ENCODE peak calls at places on chromosomes 7 and 10, in eight cellular contexts. One of them, this sample, is unnamed. For H3K9me3 and H3K4me1, the result is how much of the 10 kb centered on the place peaks cover.

GRCh38 chr7:128827971-128828711 is 2.1 kb upstream of the FLNC start:
- DNase-seq in spleen: no peak
- DNase-seq in mucosa of descending colon: no peak
- DNase-seq in lower lobe of right lung: no peak
- DNase-seq in adrenal gland: no peak
- DNase-seq in Peyer's patch: no peak
- DNase-seq in HepG2: peak
- DNase-seq in small intestine: peak
- DNase-seq in this sample: no peak

GRCh38 chr10:809671-810350 is 120.3 kb upstream of the DIP2C start:
- DNase-seq in spleen: no peak
- DNase-seq in mucosa of descending colon: no peak
- DNase-seq in lower lobe of right lung: no peak
- DNase-seq in adrenal gland: no peak
- DNase-seq in Peyer's patch: no peak
- DNase-seq in HepG2: no peak
- DNase-seq in small intestine: no peak
- DNase-seq in this sample: no peak

GRCh38 chr10:23095966-23096813 is 811 bp downstream of the MSRB2 start:
- DNase-seq in spleen: peak
- DNase-seq in mucosa of descending colon: peak
- DNase-seq in lower lobe of right lung: peak
- DNase-seq in adrenal gland: peak
- DNase-seq in Peyer's patch: peak
- DNase-seq in HepG2: peak
- DNase-seq in small intestine: peak
- DNase-seq in this sample: peak

GRCh38 chr10:100747061-100747825 is 1.9 kb downstream of the PAX2 start:
- DNase-seq in spleen: no peak
- DNase-seq in mucosa of descending colon: no peak
- DNase-seq in lower lobe of right lung: no peak
- DNase-seq in adrenal gland: no peak
- DNase-seq in Peyer's patch: no peak
- DNase-seq in HepG2: no peak
- DNase-seq in small intestine: no peak
- DNase-seq in this sample: no peak

GRCh38 chr7:25854608-25855497 is 297.1 kb upstream of the NFE2L3 start:
- DNase-seq in spleen: no peak
- DNase-seq in mucosa of descending colon: peak
- DNase-seq in lower lobe of right lung: no peak
- DNase-seq in adrenal gland: peak
- DNase-seq in Peyer's patch: peak
- DNase-seq in HepG2: peak
- DNase-seq in small intestine: peak
- DNase-seq in this sample: no peak

GRCh38 chr7:106279425-106280182 is 5.2 kb downstream of the NAMPT start:
- DNase-seq in spleen: no peak
- DNase-seq in mucosa of descending colon: no peak
- DNase-seq in lower lobe of right lung: no peak
- DNase-seq in adrenal gland: no peak
- DNase-seq in Peyer's patch: no peak
- DNase-seq in HepG2: no peak
- DNase-seq in small intestine: no peak
- DNase-seq in this sample: no peak

GRCh38 chr10:122186822-122187810 is 84.0 kb upstream of the BTBD16 start:
- DNase-seq in spleen: no peak
- DNase-seq in mucosa of descending colon: no peak
- DNase-seq in lower lobe of right lung: no peak
- DNase-seq in adrenal gland: no peak
- DNase-seq in Peyer's patch: no peak
- DNase-seq in HepG2: no peak
- DNase-seq in small intestine: no peak
- DNase-seq in this sample: no peak

GRCh38 chr7:21828846-21829245 is 116.9 kb downstream of the CDCA7L start:
- DNase-seq in spleen: no peak
- DNase-seq in mucosa of descending colon: no peak
- DNase-seq in lower lobe of right lung: no peak
- DNase-seq in adrenal gland: no peak
- DNase-seq in Peyer's patch: no peak
- DNase-seq in HepG2: no peak
- DNase-seq in small intestine: no peak
- DNase-seq in this sample: no peak

GRCh38 chr10:44935201-44935960 is 24.2 kb upstream of the RASSF4 start:
- DNase-seq in spleen: peak
- DNase-seq in mucosa of descending colon: no peak
- DNase-seq in lower lobe of right lung: no peak
- DNase-seq in adrenal gland: peak
- DNase-seq in Peyer's patch: no peak
- DNase-seq in HepG2: peak
- DNase-seq in small intestine: no peak
- DNase-seq in this sample: no peak

GRCh38 chr10:71338728-71339495 is 19.9 kb downstream of the SLC29A3 start:
- DNase-seq in spleen: no peak
- DNase-seq in mucosa of descending colon: no peak
- DNase-seq in lower lobe of right lung: no peak
- DNase-seq in adrenal gland: no peak
- DNase-seq in Peyer's patch: no peak
- DNase-seq in HepG2: no peak
- DNase-seq in small intestine: peak
- DNase-seq in this sample: no peak

GRCh38 chr10:121615401-121615800 is 17.2 kb upstream of the FGFR2 start:
- DNase-seq in spleen: peak
- DNase-seq in mucosa of descending colon: no peak
- DNase-seq in lower lobe of right lung: no peak
- DNase-seq in adrenal gland: no peak
- DNase-seq in Peyer's patch: no peak
- DNase-seq in HepG2: no peak
- DNase-seq in small intestine: no peak
- DNase-seq in this sample: no peak

GRCh38 chr10:117653170-117653515 is 110.6 kb downstream of the EMX2 start:
- DNase-seq in spleen: no peak
- DNase-seq in mucosa of descending colon: no peak
- DNase-seq in lower lobe of right lung: no peak
- DNase-seq in adrenal gland: no peak
- DNase-seq in Peyer's patch: no peak
- DNase-seq in HepG2: peak
- DNase-seq in small intestine: no peak
- DNase-seq in this sample: peak

DNA sequence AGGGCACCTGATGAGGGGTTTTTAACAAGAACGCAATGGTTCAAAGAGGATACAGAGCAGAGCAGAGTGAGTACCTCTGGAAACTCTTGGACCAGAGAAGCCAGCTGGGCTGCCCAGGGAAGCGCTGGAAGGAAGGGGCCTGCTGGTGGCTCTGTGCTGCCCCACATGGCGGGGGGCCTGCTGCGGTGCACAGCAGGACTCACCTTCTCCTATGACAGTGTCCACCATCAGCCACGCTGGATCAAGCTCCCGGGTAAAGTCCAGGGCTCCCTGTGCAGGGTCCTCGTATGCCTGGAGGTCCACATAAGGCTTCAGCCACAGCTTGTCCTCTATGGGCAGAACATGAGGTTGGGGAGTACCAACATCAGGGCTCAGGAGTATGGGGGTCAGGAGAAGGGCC is 12.5 kb downstream of the EPHA1 start:
- DNase-seq in spleen: no peak
- DNase-seq in mucosa of descending colon: no peak
- DNase-seq in lower lobe of right lung: no peak
- DNase-seq in adrenal gland: no peak
- DNase-seq in Peyer's patch: peak
- DNase-seq in HepG2: no peak
- DNase-seq in small intestine: no peak
- DNase-seq in this sample: no peak
- H3K4me3 ChIP-seq in spleen: no peak
- H3K4me3 ChIP-seq in mucosa of descending colon: no peak
- H3K4me3 ChIP-seq in lower lobe of right lung: no peak
- H3K4me3 ChIP-seq in adrenal gland: no peak
- H3K4me3 ChIP-seq in Peyer's patch: no peak
- H3K4me3 ChIP-seq in HepG2: no peak
- H3K4me3 ChIP-seq in small intestine: no peak
- H3K4me3 ChIP-seq in this sample: no peak

GRCh38 chr7:158404031-158404761 is 183.4 kb downstream of the PTPRN2 start:
- DNase-seq in spleen: no peak
- DNase-seq in mucosa of descending colon: no peak
- DNase-seq in lower lobe of right lung: no peak
- DNase-seq in adrenal gland: no peak
- DNase-seq in Peyer's patch: peak
- DNase-seq in HepG2: no peak
- DNase-seq in small intestine: no peak
- DNase-seq in this sample: no peak
- H3K9me3 ChIP-seq in spleen: under half
- H3K9me3 ChIP-seq in mucosa of descending colon: under half
- H3K9me3 ChIP-seq in lower lobe of right lung: under half
- H3K9me3 ChIP-seq in adrenal gland: under half
- H3K9me3 ChIP-seq in Peyer's patch: under half
- H3K9me3 ChIP-seq in HepG2: under half
- H3K9me3 ChIP-seq in small intestine: under half
- H3K9me3 ChIP-seq in this sample: under half

GRCh38 chr10:4776234-4776638 is 49.8 kb upstream of the AKR1E2 start:
- DNase-seq in spleen: no peak
- DNase-seq in mucosa of descending colon: no peak
- DNase-seq in lower lobe of right lung: no peak
- DNase-seq in adrenal gland: no peak
- DNase-seq in Peyer's patch: no peak
- DNase-seq in HepG2: no peak
- DNase-seq in small intestine: no peak
- DNase-seq in this sample: peak
- H3K4me1 ChIP-seq in spleen: under half
- H3K4me1 ChIP-seq in mucosa of descending colon: under half
- H3K4me1 ChIP-seq in lower lobe of right lung: under half
- H3K4me1 ChIP-seq in adrenal gland: under half
- H3K4me1 ChIP-seq in Peyer's patch: under half
- H3K4me1 ChIP-seq in HepG2: under half
- H3K4me1 ChIP-seq in small intestine: under half
- H3K4me1 ChIP-seq in this sample: under half

GRCh38 chr7:47551550-47552121 is 30.3 kb downstream of the TNS3 start:
- DNase-seq in spleen: peak
- DNase-seq in mucosa of descending colon: no peak
- DNase-seq in lower lobe of right lung: no peak
- DNase-seq in adrenal gland: no peak
- DNase-seq in Peyer's patch: peak
- DNase-seq in HepG2: no peak
- DNase-seq in small intestine: peak
- DNase-seq in this sample: no peak
- H3K4me3 ChIP-seq in spleen: no peak
- H3K4me3 ChIP-seq in mucosa of descending colon: no peak
- H3K4me3 ChIP-seq in lower lobe of right lung: no peak
- H3K4me3 ChIP-seq in adrenal gland: no peak
- H3K4me3 ChIP-seq in Peyer's patch: no peak
- H3K4me3 ChIP-seq in HepG2: no peak
- H3K4me3 ChIP-seq in small intestine: no peak
- H3K4me3 ChIP-seq in this sample: no peak

GRCh38 chr7:138555684-138556083 is 95.6 kb downstream of the TRIM24 start:
- DNase-seq in spleen: no peak
- DNase-seq in mucosa of descending colon: no peak
- DNase-seq in lower lobe of right lung: no peak
- DNase-seq in adrenal gland: no peak
- DNase-seq in Peyer's patch: no peak
- DNase-seq in HepG2: no peak
- DNase-seq in small intestine: no peak
- DNase-seq in this sample: no peak
- H3K9me3 ChIP-seq in spleen: under half
- H3K9me3 ChIP-seq in mucosa of descending colon: half or more
- H3K9me3 ChIP-seq in lower lobe of right lung: under half
- H3K9me3 ChIP-seq in adrenal gland: under half
- H3K9me3 ChIP-seq in Peyer's patch: under half
- H3K9me3 ChIP-seq in HepG2: under half
- H3K9me3 ChIP-seq in small intestine: under half
- H3K9me3 ChIP-seq in this sample: half or more

GRCh38 chr10:113051456-113051855 is 101.4 kb downstream of the TCF7L2 start:
- DNase-seq in spleen: no peak
- DNase-seq in mucosa of descending colon: no peak
- DNase-seq in lower lobe of right lung: no peak
- DNase-seq in adrenal gland: no peak
- DNase-seq in Peyer's patch: no peak
- DNase-seq in HepG2: no peak
- DNase-seq in small intestine: no peak
- DNase-seq in this sample: no peak
- H3K4me1 ChIP-seq in spleen: under half
- H3K4me1 ChIP-seq in mucosa of descending colon: under half
- H3K4me1 ChIP-seq in lower lobe of right lung: under half
- H3K4me1 ChIP-seq in adrenal gland: under half
- H3K4me1 ChIP-seq in Peyer's patch: under half
- H3K4me1 ChIP-seq in HepG2: under half
- H3K4me1 ChIP-seq in small intestine: under half
- H3K4me1 ChIP-seq in this sample: under half

DNA sequence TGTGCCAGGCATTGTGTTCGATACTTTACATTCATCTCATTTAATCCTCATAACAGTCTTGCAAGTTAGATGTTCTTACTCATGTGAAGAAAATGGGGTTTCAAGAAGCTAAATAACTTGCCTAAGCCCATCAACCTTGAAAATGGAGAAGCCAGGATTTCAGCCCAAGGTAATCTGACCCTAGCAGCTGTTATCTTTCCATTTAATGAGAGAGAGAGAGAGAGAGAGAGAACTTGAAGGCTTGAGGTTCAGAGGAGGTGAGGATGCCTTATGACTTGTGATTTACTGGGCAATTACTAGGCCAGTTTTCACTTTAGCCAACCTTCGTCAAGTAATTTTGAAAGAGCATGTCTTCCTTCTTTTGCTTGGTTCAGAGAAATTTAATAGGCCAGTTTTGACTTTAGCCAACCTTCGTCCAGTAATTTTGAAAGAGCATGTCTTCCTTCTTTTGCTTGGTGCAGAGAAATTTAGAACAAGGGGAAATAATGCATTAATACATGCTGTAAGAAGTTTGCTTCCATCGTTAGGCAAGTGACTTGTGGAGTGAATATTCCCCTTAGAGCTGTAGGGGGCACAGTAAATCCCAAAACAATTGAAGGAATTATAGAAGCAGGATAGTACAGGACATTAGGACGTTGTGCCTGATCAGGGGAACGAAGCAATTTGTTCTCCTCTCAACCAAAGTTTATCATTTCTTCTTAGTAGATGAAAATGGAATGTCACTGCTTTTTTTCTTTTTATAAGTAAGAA is 143.0 kb upstream of the BMPER start:
- DNase-seq in spleen: no peak
- DNase-seq in mucosa of descending colon: no peak
- DNase-seq in lower lobe of right lung: no peak
- DNase-seq in adrenal gland: no peak
- DNase-seq in Peyer's patch: no peak
- DNase-seq in HepG2: no peak
- DNase-seq in small intestine: no peak
- DNase-seq in this sample: no peak
- H3K4me3 ChIP-seq in spleen: no peak
- H3K4me3 ChIP-seq in mucosa of descending colon: no peak
- H3K4me3 ChIP-seq in lower lobe of right lung: no peak
- H3K4me3 ChIP-seq in adrenal gland: no peak
- H3K4me3 ChIP-seq in Peyer's patch: no peak
- H3K4me3 ChIP-seq in HepG2: no peak
- H3K4me3 ChIP-seq in small intestine: no peak
- H3K4me3 ChIP-seq in this sample: no peak

DNA sequence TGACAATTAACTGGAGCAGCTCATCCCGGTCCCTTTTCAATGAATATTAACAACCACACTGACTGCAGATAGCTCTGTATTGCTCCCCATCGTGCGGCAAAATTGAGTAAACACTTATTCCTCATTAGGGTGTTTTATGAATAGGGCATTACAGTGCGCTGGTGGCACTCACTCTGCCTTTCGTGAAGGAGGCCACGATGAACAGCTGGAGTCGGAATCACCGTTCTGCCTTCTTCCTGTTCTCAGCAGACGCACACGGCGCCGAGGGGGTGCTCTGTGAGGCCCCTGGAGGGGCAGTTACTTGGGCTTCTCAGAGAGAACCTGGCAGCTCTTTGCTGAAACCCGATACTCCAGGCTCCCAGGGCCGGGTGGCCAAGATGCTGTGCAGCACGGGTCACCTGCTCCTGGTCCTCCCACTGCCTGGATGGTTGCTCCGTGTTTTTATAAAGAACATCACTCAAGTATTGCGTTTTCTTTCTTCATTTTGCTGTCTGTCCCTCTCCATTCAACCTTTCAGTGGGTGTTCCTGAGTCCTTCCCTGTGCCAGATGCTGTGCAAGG is 241.9 kb downstream of the GLRX3 start:
- DNase-seq in spleen: no peak
- DNase-seq in mucosa of descending colon: no peak
- DNase-seq in lower lobe of right lung: no peak
- DNase-seq in adrenal gland: no peak
- DNase-seq in Peyer's patch: no peak
- DNase-seq in HepG2: no peak
- DNase-seq in small intestine: no peak
- DNase-seq in this sample: no peak
- H3K9me3 ChIP-seq in spleen: under half
- H3K9me3 ChIP-seq in mucosa of descending colon: under half
- H3K9me3 ChIP-seq in lower lobe of right lung: under half
- H3K9me3 ChIP-seq in adrenal gland: under half
- H3K9me3 ChIP-seq in Peyer's patch: under half
- H3K9me3 ChIP-seq in HepG2: under half
- H3K9me3 ChIP-seq in small intestine: under half
- H3K9me3 ChIP-seq in this sample: under half

This sample was measured in CD4-positive, CD25-positive, alpha-beta regulatory T cell.